ENCODE peak calls at places on chromosomes 12 and 14, in five cellular contexts. O is pancreas, B is mesenchymal stem cell, V is fibroblast of lung, A is upper lobe of left lung. P is an unnamed sample.

GRCh38 chr12:27988594-27989233 is 16.2 kb upstream of the PTHLH start:
- DNase-seq in O (no peak), B (no peak), V (no peak), A (no peak), P (no peak)

GRCh38 chr12:78209851-78210493 is 379.3 kb downstream of the NAV3 start:
- DNase-seq in O (no peak), B (peak), V (peak), A (no peak), P (peak)

GRCh38 chr12:101051901-101052550 is 158.0 kb downstream of the SLC5A8 start:
- DNase-seq in O (peak), B (peak), V (peak), A (no peak), P (peak)

GRCh38 chr14:34258318-34258717 is 203.7 kb downstream of the SPTSSA start:
- DNase-seq in O (peak), B (peak), V (no peak), A (no peak), P (no peak)

GRCh38 chr12:68240975-68241374 is 12.4 kb downstream of the IL22 start:
- DNase-seq in O (no peak), B (peak), V (peak), A (peak), P (no peak)

GRCh38 chr14:45177081-45177480 is 41.4 kb downstream of the FANCM start:
- DNase-seq in O (no peak), B (peak), V (peak), A (no peak), P (peak)

GRCh38 chr14:57848353-57848752 is 17.5 kb downstream of the SLC35F4 start:
- DNase-seq in O (no peak), B (no peak), V (no peak), A (no peak), P (no peak)

GRCh38 chr12:132740652-132741051 is 21.0 kb downstream of the ANKLE2 start:
- DNase-seq in O (no peak), B (no peak), V (no peak), A (no peak), P (no peak)

GRCh38 chr12:48156648-48157015 is 683 bp downstream of the ASB8 start:
- DNase-seq in O (no peak), B (no peak), V (no peak), A (no peak), P (no peak)

GRCh38 chr14:56797003-56797568 is 13.2 kb downstream of the OTX2 start:
- DNase-seq in O (no peak), B (no peak), V (no peak), A (no peak), P (no peak)

GRCh38 chr12:103806807-103807206 is 34.2 kb downstream of the NT5DC3 start:
- DNase-seq in O (no peak), B (no peak), V (peak), A (no peak), P (no peak)

GRCh38 chr14:64758025-64758521 is 53.8 kb downstream of the PLEKHG3 start:
- DNase-seq in O (peak), B (peak), V (peak), A (peak), P (no peak)

GRCh38 chr12:81206425-81206824 is 128.5 kb downstream of the ACSS3 start:
- DNase-seq in O (no peak), B (no peak), V (no peak), A (no peak), P (no peak)

GRCh38 chr14:23131482-23131881 is 12.4 kb upstream of the CEBPE start:
- DNase-seq in O (no peak), B (no peak), V (no peak), A (no peak), P (no peak)

GRCh38 chr14:67464377-67464776 is 24.1 kb downstream of the TMEM229B start:
- DNase-seq in O (no peak), B (no peak), V (no peak), A (no peak), P (no peak)

GRCh38 chr12:53290661-53291060 is 4.7 kb upstream of the PFDN5 start:
- DNase-seq in O (no peak), B (no peak), V (peak), A (no peak), P (no peak)

GRCh38 chr12:46549527-46550265 is 177.1 kb upstream of the SLC38A2 start:
- DNase-seq in O (no peak), B (peak), V (peak), A (no peak), P (peak)

GRCh38 chr14:23306412-23307145 is at the start of gene BCL2L2:
- DNase-seq in O (peak), B (peak), V (peak), A (peak), P (peak)

GRCh38 chr12:49332441-49332861 is 4.5 kb downstream of the C1QL4 start:
- DNase-seq in O (no peak), B (no peak), V (no peak), A (no peak), P (no peak)

GRCh38 chr12:19641235-19642080 is 202.2 kb downstream of the AEBP2 start:
- DNase-seq in O (no peak), B (no peak), V (peak), A (no peak), P (no peak)

GRCh38 chr14:104390941-104391901 is 188.3 kb upstream of the C14orf180 start:
- DNase-seq in O (no peak), B (no peak), V (no peak), A (peak), P (no peak)

GRCh38 chr12:116784238-116784612 is 46.1 kb downstream of the RNFT2 start:
- DNase-seq in O (no peak), B (no peak), V (no peak), A (no peak), P (peak)

GRCh38 chr12:54583726-54584125 is 4.7 kb downstream of the PPP1R1A start:
- DNase-seq in O (no peak), B (no peak), V (no peak), A (no peak), P (no peak)

GRCh38 chr12:56206373-56207166 is 15.2 kb downstream of the RNF41 start:
- DNase-seq in O (peak), B (peak), V (peak), A (peak), P (peak)

GRCh38 chr14:71474291-71474690 is 457.9 kb upstream of the RGS6 start:
- DNase-seq in O (no peak), B (no peak), V (no peak), A (no peak), P (peak)

GRCh38 chr12:88388566-88389269 is 191.6 kb downstream of the KITLG start:
- DNase-seq in O (no peak), B (no peak), V (no peak), A (no peak), P (no peak)

GRCh38 chr12:4275869-4276253 is 2.3 kb downstream of the CCND2 start:
- DNase-seq in O (no peak), B (no peak), V (no peak), A (no peak), P (no peak)

GRCh38 chr12:130353081-130353480 is 15.4 kb downstream of the PIWIL1 start:
- DNase-seq in O (no peak), B (no peak), V (no peak), A (no peak), P (no peak)

GRCh38 chr12:39476121-39476520 is 33.2 kb upstream of the KIF21A start:
- DNase-seq in O (no peak), B (no peak), V (no peak), A (no peak), P (no peak)

GRCh38 chr12:102481705-102482104 is 1.3 kb upstream of the IGF1 start:
- DNase-seq in O (no peak), B (no peak), V (no peak), A (no peak), P (no peak)

GRCh38 chr12:79673334-79673733 is 17.4 kb downstream of the PAWR start:
- DNase-seq in O (no peak), B (no peak), V (no peak), A (no peak), P (no peak)

GRCh38 chr12:15882055-15882971 is at the start of gene STRAP:
- DNase-seq in O (peak), B (peak), V (peak), A (peak), P (peak)

DNA sequence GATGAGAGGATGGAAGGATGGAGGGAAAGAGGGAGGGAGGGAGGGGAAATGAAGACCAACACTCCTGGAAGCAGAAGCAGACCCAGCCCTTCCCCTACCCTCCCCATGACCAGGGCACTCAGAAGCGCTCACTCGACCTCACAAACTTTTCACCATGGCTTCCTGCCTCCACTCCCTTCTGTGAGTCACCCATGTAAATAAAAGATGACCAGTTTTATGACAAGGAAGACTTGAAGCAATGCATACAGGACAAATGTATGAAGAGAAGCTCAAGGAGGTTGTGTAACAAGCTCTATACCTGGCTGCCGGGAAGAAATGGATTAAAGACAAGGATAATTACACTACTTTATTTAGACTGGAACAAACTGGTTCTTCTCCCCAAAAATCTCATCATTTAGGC is 63.8 kb downstream of the CDC42BPB start:
- DNase-seq in O (no peak), B (peak), V (peak), A (peak), P (no peak)
- H3K27ac ChIP-seq in O (no peak), B (no peak), V (no peak), A (no peak), P (no peak)

DNA sequence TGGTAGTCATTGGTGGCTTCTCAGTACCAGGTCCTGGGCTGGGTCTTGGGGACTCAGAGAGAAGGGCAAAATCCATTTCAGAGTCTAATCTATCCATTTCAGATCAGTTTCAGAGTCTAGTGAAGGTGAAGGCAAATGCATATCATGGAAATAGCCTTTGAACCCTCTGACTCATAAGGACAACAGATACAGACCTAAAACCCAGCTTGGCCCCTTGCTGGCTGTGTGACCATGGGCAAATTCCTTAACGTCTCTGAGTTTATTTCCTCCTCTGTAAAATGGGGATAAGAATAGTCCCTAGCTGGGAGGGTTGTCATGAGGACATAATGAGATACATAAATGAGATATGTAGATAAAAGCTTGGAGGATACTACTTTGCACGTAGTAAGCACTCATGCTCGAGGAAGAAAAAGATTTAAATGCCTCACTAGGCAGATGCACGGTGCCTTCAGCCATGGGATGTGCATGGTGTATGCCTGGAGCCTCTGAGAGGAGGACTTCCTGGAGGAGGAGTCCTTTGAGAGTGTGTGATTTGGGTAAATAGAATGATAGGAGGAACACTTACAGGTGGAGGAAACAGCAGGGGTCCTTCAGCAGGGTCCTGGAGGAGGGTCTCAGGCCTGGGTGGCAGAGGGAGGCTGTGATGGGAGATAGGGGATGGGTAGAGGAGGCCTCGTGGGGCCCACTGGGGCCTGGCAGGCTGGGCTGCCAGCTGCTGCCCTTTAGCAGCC is 8.0 kb downstream of the DTX1 start:
- DNase-seq in O (no peak), B (no peak), V (no peak), A (no peak), P (no peak)
- H3K27ac ChIP-seq in O (no peak), B (no peak), V (no peak), A (no peak), P (no peak)

DNA sequence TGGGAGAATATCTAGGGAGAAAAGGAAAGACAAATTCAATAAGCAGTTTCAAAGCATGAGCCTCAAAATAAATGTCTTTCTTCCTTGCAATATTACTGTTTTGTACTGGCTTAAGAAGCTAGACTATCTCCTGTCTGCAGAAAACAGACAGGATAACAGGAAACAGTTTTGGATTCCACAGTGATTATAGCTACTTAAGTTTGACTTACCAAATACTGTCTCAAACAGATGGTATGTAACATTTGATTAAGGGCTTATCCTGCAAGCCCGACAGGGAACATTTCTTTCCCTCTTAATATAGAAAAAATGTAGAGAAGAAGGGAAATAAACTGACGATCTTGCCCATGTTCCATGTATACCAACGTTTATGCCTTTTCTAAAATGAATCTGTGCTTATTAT is 179.9 kb upstream of the EEA1 start:
- DNase-seq in O (no peak), B (peak), V (no peak), A (no peak), P (peak)
- H3K27ac ChIP-seq in O (no peak), B (no peak), V (no peak), A (no peak), P (peak)

DNA sequence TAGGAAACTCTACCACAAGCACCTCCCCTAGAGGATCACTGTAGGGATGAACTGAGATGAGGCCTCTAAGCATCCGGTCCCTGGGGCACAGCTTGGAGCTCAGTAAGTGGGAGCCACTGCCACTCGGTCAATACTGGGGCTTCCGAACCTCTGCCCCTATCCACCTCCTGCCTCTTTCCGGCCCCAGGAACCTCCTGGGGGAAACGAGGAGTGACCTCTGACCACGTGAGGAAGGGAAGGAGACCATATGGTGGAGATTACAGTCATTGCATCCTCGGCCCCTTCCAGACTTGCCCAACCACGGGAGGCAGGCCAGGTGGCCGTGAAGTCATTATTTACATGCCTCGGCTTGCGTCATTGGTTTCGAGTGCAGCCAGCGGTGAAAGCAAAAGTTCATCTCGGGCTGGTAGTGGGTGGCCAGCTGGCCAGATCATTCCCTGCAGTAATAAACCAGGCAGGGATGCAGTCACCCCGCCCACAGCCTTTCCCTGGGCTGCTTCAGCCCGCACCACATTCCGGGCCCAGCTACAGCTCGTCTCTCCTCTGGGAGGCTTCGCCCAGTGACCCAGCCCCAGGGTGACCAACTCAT is 65.4 kb downstream of the C14orf132 start:
- DNase-seq in O (peak), B (peak), V (peak), A (peak), P (no peak)
- H3K27ac ChIP-seq in O (no peak), B (peak), V (peak), A (peak), P (no peak)

GRCh38 chr12:93530358-93530757 is 42.1 kb upstream of the SOCS2 start:
- DNase-seq in O (no peak), B (no peak), V (peak), A (no peak), P (no peak)
- H3K27ac ChIP-seq in O (no peak), B (no peak), V (no peak), A (peak), P (no peak)

GRCh38 chr12:124142395-124143005 is 152.4 kb upstream of the RFLNA start:
- DNase-seq in O (no peak), B (no peak), V (no peak), A (no peak), P (no peak)

GRCh38 chr12:124136796-124137195 is 158.1 kb upstream of the RFLNA start:
- DNase-seq in O (no peak), B (no peak), V (no peak), A (no peak), P (no peak)

GRCh38 chr12:124143726-124144125 is 151.2 kb upstream of the RFLNA start:
- DNase-seq in O (no peak), B (no peak), V (no peak), A (peak), P (no peak)

DNA sequence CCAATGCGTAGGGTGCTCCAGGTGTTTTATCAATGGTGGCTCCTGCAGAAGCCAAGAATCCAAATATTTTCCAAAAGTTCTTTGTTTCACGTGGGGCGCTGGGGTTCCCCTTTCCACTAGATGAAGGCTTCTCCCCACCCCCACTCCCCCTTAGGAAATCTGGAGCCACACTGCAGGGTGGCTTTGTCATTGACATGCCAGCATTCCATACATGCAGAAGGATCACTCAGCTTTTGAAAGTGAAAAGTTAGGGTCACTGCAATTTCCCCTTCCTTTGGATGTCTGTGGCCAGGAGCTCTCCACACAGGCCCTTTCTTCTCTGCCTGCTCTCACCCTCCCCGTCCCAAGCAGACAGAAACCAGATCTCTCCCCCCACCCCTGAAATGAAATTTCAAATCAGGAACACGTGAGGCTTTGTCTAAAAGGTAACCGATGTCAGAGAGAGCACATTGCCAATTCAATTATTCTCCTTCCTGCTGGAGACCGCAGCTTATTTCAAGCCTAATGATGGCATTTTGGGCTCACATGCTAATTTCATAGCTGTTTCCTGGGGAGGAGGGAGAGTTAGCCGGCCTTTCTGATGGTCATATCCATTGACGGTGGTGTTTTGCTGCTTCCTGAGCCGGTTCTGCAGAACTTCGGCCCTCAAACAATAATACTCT is 153.9 kb upstream of the RFLNA start:
- DNase-seq in O (no peak), B (no peak), V (no peak), A (no peak), P (no peak)
- H3K27ac ChIP-seq in O (no peak), B (no peak), V (no peak), A (no peak), P (no peak)

P was measured in A673.